ENCODE peak calls at places on chromosomes 4 and X, in five cellular contexts. One of them, this sample, is unnamed.
A peak's percentile ranks its signal among the peaks of the same experiment; 100 is the strongest.

GRCh38 chr4:185204238-185204910 is 574 bp upstream of the CFAP97 start:
- DNase-seq in coronary artery: no peak
- DNase-seq in mucosa of gallbladder: no peak
- DNase-seq in cardiac septum: no peak
- DNase-seq in activated CD8-positive, alpha-beta memory T cell treated with anti-CD3 and anti-CD28 coated beads for 48 hours: no peak
- DNase-seq in this sample: no peak

GRCh38 chrX:77679145-77679544 is 106.9 kb downstream of the ATRX start:
- DNase-seq in coronary artery: no peak
- DNase-seq in mucosa of gallbladder: no peak
- DNase-seq in cardiac septum: no peak
- DNase-seq in activated CD8-positive, alpha-beta memory T cell treated with anti-CD3 and anti-CD28 coated beads for 48 hours: no peak
- DNase-seq in this sample: no peak

GRCh38 chrX:56114437-56114787 is 117.7 kb upstream of the KLF8 start:
- DNase-seq in coronary artery: no peak
- DNase-seq in mucosa of gallbladder: no peak
- DNase-seq in cardiac septum: no peak
- DNase-seq in activated CD8-positive, alpha-beta memory T cell treated with anti-CD3 and anti-CD28 coated beads for 48 hours: no peak
- DNase-seq in this sample: no peak

GRCh38 chrX:119617511-119618164 is 11.4 kb upstream of the NKRF start:
- DNase-seq in coronary artery: no peak
- DNase-seq in mucosa of gallbladder: no peak
- DNase-seq in cardiac septum: no peak
- DNase-seq in activated CD8-positive, alpha-beta memory T cell treated with anti-CD3 and anti-CD28 coated beads for 48 hours: no peak
- DNase-seq in this sample: no peak

GRCh38 chr4:80091688-80092087 is 18.7 kb upstream of the ANTXR2 start:
- DNase-seq in coronary artery: no peak
- DNase-seq in mucosa of gallbladder: no peak
- DNase-seq in cardiac septum: no peak
- DNase-seq in activated CD8-positive, alpha-beta memory T cell treated with anti-CD3 and anti-CD28 coated beads for 48 hours: no peak
- DNase-seq in this sample: no peak

GRCh38 chrX:14872355-14872754 is 514 bp downstream of the FANCB start:
- DNase-seq in coronary artery: no peak
- DNase-seq in mucosa of gallbladder: no peak
- DNase-seq in cardiac septum: no peak
- DNase-seq in activated CD8-positive, alpha-beta memory T cell treated with anti-CD3 and anti-CD28 coated beads for 48 hours: no peak
- DNase-seq in this sample: no peak

GRCh38 chrX:52271212-52271611 is 86.5 kb downstream of the MAGED4 start:
- DNase-seq in coronary artery: no peak
- DNase-seq in mucosa of gallbladder: no peak
- DNase-seq in cardiac septum: no peak
- DNase-seq in activated CD8-positive, alpha-beta memory T cell treated with anti-CD3 and anti-CD28 coated beads for 48 hours: no peak
- DNase-seq in this sample: no peak

GRCh38 chr4:2060578-2061207 is 1.6 kb downstream of the NAT8L start:
- DNase-seq in coronary artery: no peak
- DNase-seq in mucosa of gallbladder: no peak
- DNase-seq in cardiac septum: no peak
- DNase-seq in activated CD8-positive, alpha-beta memory T cell treated with anti-CD3 and anti-CD28 coated beads for 48 hours: no peak
- DNase-seq in this sample: no peak

GRCh38 chr4:156999175-156999517 is 27.5 kb upstream of the PDGFC start:
- DNase-seq in coronary artery: no peak
- DNase-seq in mucosa of gallbladder: peak; percentile 85
- DNase-seq in cardiac septum: no peak
- DNase-seq in activated CD8-positive, alpha-beta memory T cell treated with anti-CD3 and anti-CD28 coated beads for 48 hours: no peak
- DNase-seq in this sample: no peak

GRCh38 chrX:71547339-71547738 is 14.4 kb downstream of the OGT start:
- DNase-seq in coronary artery: no peak
- DNase-seq in mucosa of gallbladder: no peak
- DNase-seq in cardiac septum: no peak
- DNase-seq in activated CD8-positive, alpha-beta memory T cell treated with anti-CD3 and anti-CD28 coated beads for 48 hours: no peak
- DNase-seq in this sample: no peak

GRCh38 chr4:147799986-147800555 is 68.2 kb downstream of the ARHGAP10 start:
- DNase-seq in coronary artery: no peak
- DNase-seq in mucosa of gallbladder: no peak
- DNase-seq in cardiac septum: no peak
- DNase-seq in activated CD8-positive, alpha-beta memory T cell treated with anti-CD3 and anti-CD28 coated beads for 48 hours: no peak
- DNase-seq in this sample: no peak